ENCODE peak calls at places on chromosomes 1 and 21, in ten cellular contexts. X is right cardiac atrium, C is adrenal gland, N is fibroblast of lung, I is heart right ventricle, P is mesendoderm, H is sigmoid colon, G is transverse colon, S is right lobe of liver, O is aorta. A is an unnamed sample.

GRCh38 chr1:207619833-207620572 is 24.9 kb upstream of the CR1L start:
- DNase-seq in X (no peak), C (no peak), N (peak; percentile 31), I (no peak), P (peak; percentile 72), H (no peak), G (no peak), S (no peak), O (no peak), A (peak; percentile 19)

GRCh38 chr1:16137890-16138467 is 17.9 kb downstream of the EPHA2 start:
- DNase-seq in X (no peak), C (no peak), N (no peak), I (no peak), P (no peak), H (no peak), G (no peak), S (no peak), O (no peak), A (no peak)

GRCh38 chr1:145922266-145922665 is 3.7 kb upstream of the PEX11B start:
- DNase-seq in X (no peak), C (no peak), N (no peak), I (no peak), P (no peak), H (no peak), G (no peak), S (no peak), O (no peak), A (no peak)

GRCh38 chr21:33936221-33937038 is 20.8 kb upstream of the ATP5PO start:
- DNase-seq in X (no peak), C (no peak), N (no peak), I (no peak), P (peak; percentile 32), H (no peak), G (no peak), S (no peak), O (no peak), A (peak; percentile 72)

GRCh38 chr1:94599090-94599813 is 57.7 kb upstream of the F3 start:
- DNase-seq in X (no peak), C (peak; percentile 79), N (no peak), I (no peak), P (peak; percentile 79), H (no peak), G (no peak), S (no peak), O (no peak), A (no peak)

GRCh38 chr1:51956528-51957509 is 33.7 kb downstream of the RAB3B start:
- DNase-seq in X (no peak), C (no peak), N (peak; percentile 52), I (no peak), P (peak; percentile 50), H (no peak), G (no peak), S (no peak), O (no peak), A (no peak)

GRCh38 chr1:174153085-174153824 is 6.1 kb upstream of the RABGAP1L start:
- DNase-seq in X (no peak), C (no peak), N (no peak), I (no peak), P (no peak), H (no peak), G (no peak), S (no peak), O (no peak), A (no peak)

GRCh38 chr1:19309123-19309813 is 2.7 kb downstream of the AKR7A2 start:
- DNase-seq in X (no peak), C (no peak), N (peak; percentile 68), I (no peak), P (peak; percentile 15), H (no peak), G (no peak), S (no peak), O (no peak), A (no peak)

GRCh38 chr1:19477284-19478240 is 7.8 kb downstream of the CAPZB start:
- DNase-seq in X (no peak), C (no peak), N (no peak), I (no peak), P (no peak), H (no peak), G (peak; percentile 51), S (no peak), O (peak; percentile 65), A (no peak)

GRCh38 chr1:168447871-168448270 is 95.9 kb downstream of the XCL2 start:
- DNase-seq in X (no peak), C (no peak), N (no peak), I (no peak), P (no peak), H (no peak), G (no peak), S (no peak), O (no peak), A (no peak)

GRCh38 chr1:87632232-87632631 is 303.6 kb downstream of the LMO4 start:
- DNase-seq in X (no peak), C (no peak), N (no peak), I (no peak), P (no peak), H (no peak), G (no peak), S (no peak), O (no peak), A (no peak)

GRCh38 chr21:24076179-24076578 is 1531.1 kb downstream of the MRPL39 start:
- DNase-seq in X (no peak), C (no peak), N (peak; percentile 2), I (no peak), P (peak; percentile 0), H (no peak), G (no peak), S (no peak), O (no peak), A (no peak)

GRCh38 chr1:28921286-28921869 is 7.0 kb downstream of the EPB41 start:
- DNase-seq in X (no peak), C (no peak), N (no peak), I (no peak), P (no peak), H (no peak), G (no peak), S (no peak), O (no peak), A (no peak)

DNA sequence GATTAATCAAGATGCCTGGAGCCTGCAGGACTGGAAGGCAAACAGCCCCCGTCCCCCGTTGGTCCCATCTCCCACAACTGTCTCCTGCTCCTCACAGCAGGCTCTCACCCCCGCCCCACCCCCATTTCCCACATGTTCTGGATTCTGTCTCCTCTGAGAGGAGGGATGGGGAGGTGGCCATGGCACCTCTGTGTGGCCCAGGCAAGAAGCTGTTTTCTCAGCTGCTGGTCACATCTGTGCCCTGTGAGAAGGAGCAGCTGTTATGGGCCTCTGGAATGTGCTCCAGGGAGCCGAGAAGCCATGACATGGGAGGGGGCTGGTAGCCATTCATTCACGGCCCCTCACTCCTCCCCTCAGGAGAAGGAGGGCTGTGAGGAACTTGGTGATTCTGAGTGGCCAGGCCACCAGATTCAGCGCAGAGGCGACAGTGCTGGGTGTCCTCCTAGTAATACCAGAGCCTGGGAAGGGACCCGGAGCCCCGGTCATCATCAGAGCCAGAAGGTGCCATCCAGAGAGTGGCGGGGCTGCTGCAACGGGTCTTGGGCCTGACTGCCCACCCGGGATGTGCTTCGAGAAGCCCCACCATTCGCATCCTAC is 1.4 kb downstream of the NES start:
- DNase-seq in X (peak; percentile 64), C (no peak), N (peak; percentile 42), I (no peak), P (peak; percentile 77), H (no peak), G (no peak), S (no peak), O (no peak), A (no peak)
- H3K27me3 ChIP-seq in X (no peaks in the 10 kb centered on the region), C (peaks cover 36% of the 10 kb centered on the region), N (no peaks in the 10 kb centered on the region), I (no peaks in the 10 kb centered on the region), P (no peaks in the 10 kb centered on the region), H (peaks cover 5% of the 10 kb centered on the region), G (peaks cover 70% of the 10 kb centered on the region), S (no peaks in the 10 kb centered on the region), O (no peaks in the 10 kb centered on the region), A (peaks cover 68% of the 10 kb centered on the region)

DNA sequence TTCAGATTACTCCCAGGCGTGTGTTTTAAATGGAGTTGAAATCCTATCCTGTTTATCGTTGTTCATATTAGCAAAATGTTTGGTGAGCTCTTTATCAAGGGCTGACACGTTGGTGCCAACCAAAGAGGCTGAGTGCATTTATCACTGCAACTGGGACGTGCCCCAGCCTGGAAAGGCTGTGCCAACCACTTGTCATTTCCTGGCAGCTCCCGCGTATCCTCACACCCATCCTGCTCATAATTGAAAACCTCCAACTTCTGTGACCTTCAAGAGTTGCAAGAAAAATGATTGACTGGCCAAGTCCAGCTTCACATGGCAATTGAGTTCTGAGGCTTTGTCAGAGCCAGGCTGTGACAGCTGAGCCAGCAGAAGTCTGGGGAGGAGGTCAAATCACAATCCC is 43.7 kb upstream of the KCNA3 start:
- DNase-seq in X (peak; percentile 82), C (no peak), N (no peak), I (peak; percentile 67), P (no peak), H (no peak), G (no peak), S (no peak), O (no peak), A (no peak)
- H3K27ac ChIP-seq in X (peak overlapping the region; percentile 19), C (no peak overlapping the region), N (no peak overlapping the region), I (no peak overlapping the region), P (no peak overlapping the region), H (no peak overlapping the region), G (no peak overlapping the region), S (no peak overlapping the region), O (no peak overlapping the region), A (no peak overlapping the region)

DNA sequence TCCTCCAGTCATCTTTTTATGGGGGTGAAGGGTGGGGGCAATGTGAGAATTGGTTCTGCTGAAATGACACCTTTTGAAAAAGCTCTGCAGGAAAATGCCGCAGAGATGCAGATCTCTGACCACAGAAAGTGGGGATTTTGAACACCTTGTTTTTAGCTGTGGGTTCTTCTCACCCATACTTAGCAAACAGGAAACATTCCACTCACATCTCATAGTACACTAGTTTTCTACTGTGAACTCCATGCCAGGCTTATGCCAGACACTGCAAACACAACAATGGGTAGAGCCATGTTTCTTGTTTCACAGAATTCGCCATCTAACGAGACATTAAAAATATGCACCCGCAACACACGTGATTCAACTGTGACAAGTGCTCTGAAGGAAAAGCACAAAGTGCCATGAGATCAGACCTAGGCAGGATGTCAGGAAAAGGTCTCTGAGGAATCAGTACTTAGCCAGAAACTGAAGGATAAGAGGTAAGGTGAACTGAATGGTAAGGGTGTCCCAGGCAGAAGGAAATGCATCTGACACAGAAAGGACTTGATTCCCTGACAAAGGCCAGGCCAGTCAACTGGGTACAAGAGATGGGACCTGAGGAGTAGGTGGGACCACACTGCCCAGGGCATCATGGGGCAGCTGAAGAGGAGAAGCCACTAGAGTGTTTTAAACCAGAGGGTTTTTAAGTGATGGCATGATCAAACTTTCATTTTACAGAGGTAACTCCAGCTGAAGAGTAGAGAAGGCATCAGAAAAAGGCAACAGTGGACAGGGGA is 83.8 kb upstream of the JAK1 start:
- DNase-seq in X (no peak), C (no peak), N (no peak), I (no peak), P (no peak), H (no peak), G (no peak), S (no peak), O (no peak), A (no peak)
- H3K4me3 ChIP-seq in X (no peak overlapping the region), C (no peak overlapping the region), N (no peak overlapping the region), I (no peak overlapping the region), P (no peak overlapping the region), H (no peak overlapping the region), G (no peak overlapping the region), S (no peak overlapping the region), O (no peak overlapping the region), A (no peak overlapping the region)

DNA sequence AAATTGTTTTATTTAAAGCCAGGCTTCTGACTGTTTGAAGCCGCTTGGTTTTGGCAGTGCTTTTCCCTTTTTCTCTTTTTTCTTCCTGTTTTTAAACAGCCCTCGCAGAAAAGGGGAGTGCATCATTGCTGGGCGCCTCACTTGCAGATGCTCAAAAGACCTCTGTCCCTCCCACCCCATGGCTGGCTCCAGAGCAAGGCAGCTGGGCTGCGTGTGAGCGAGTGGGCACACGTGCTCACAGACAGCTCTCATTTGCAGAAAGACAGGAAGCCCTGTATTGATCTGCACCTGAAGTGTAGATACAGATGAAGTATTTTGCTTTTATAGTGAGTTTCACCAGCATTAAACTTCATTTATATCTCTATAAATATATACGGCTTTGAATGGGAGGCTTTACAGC is 8.8 kb downstream of the TNR start:
- DNase-seq in X (no peak), C (no peak), N (no peak), I (no peak), P (no peak), H (no peak), G (no peak), S (no peak), O (no peak), A (no peak)
- H3K27me3 ChIP-seq in X (no peaks in the 10 kb centered on the region), C (no peaks in the 10 kb centered on the region), N (no peaks in the 10 kb centered on the region), I (peaks cover 2% of the 10 kb centered on the region), P (no peaks in the 10 kb centered on the region), H (no peaks in the 10 kb centered on the region), G (no peaks in the 10 kb centered on the region), S (no peaks in the 10 kb centered on the region), O (no peaks in the 10 kb centered on the region), A (no peaks in the 10 kb centered on the region)

A was measured in DND-41.